ENCODE peak calls at places on chromosomes 11 and 22, in nine cellular contexts. One of them, this sample, is unnamed.

GRCh38 chr22:40635008-40635939 is 1.2 kb downstream of the MRTFA start:
- DNase-seq in EL: peak
- DNase-seq in hypothalamus: peak
- DNase-seq in HT1080: no peak
- DNase-seq in mammary epithelial cell: no peak
- DNase-seq in B cell: no peak
- DNase-seq in fibroblast of mammary gland: no peak
- DNase-seq in activated T-helper 9 cell treated with anti-CD3 and anti-CD28 coated beads, Interleukin-2, amount 50 U/mL, for 16 hours: no peak
- DNase-seq in CD8-positive, alpha-beta memory T cell: no peak
- DNase-seq in this sample: no peak

GRCh38 chr11:30825723-30826122 is 239.6 kb upstream of the MPPED2 start:
- DNase-seq in EL: no peak
- DNase-seq in hypothalamus: no peak
- DNase-seq in HT1080: no peak
- DNase-seq in mammary epithelial cell: no peak
- DNase-seq in B cell: no peak
- DNase-seq in fibroblast of mammary gland: no peak
- DNase-seq in activated T-helper 9 cell treated with anti-CD3 and anti-CD28 coated beads, Interleukin-2, amount 50 U/mL, for 16 hours: no peak
- DNase-seq in CD8-positive, alpha-beta memory T cell: no peak
- DNase-seq in this sample: no peak

GRCh38 chr22:30733081-30733680 is 38.5 kb downstream of the OSBP2 start:
- DNase-seq in EL: peak
- DNase-seq in hypothalamus: no peak
- DNase-seq in HT1080: peak
- DNase-seq in mammary epithelial cell: no peak
- DNase-seq in B cell: no peak
- DNase-seq in fibroblast of mammary gland: peak
- DNase-seq in activated T-helper 9 cell treated with anti-CD3 and anti-CD28 coated beads, Interleukin-2, amount 50 U/mL, for 16 hours: no peak
- DNase-seq in CD8-positive, alpha-beta memory T cell: no peak
- DNase-seq in this sample: peak

GRCh38 chr11:118434553-118435232 is 1.6 kb upstream of the KMT2A start:
- DNase-seq in EL: peak
- DNase-seq in hypothalamus: peak
- DNase-seq in HT1080: peak
- DNase-seq in mammary epithelial cell: peak
- DNase-seq in B cell: peak
- DNase-seq in fibroblast of mammary gland: peak
- DNase-seq in activated T-helper 9 cell treated with anti-CD3 and anti-CD28 coated beads, Interleukin-2, amount 50 U/mL, for 16 hours: peak
- DNase-seq in CD8-positive, alpha-beta memory T cell: no peak
- DNase-seq in this sample: peak

GRCh38 chr11:10742460-10743208 is 8.4 kb upstream of the CTR9 start:
- DNase-seq in EL: peak
- DNase-seq in hypothalamus: no peak
- DNase-seq in HT1080: peak
- DNase-seq in mammary epithelial cell: peak
- DNase-seq in B cell: no peak
- DNase-seq in fibroblast of mammary gland: peak
- DNase-seq in activated T-helper 9 cell treated with anti-CD3 and anti-CD28 coated beads, Interleukin-2, amount 50 U/mL, for 16 hours: no peak
- DNase-seq in CD8-positive, alpha-beta memory T cell: peak
- DNase-seq in this sample: peak

GRCh38 chr11:128302425-128303186 is 284.8 kb downstream of the ETS1 start:
- DNase-seq in EL: no peak
- DNase-seq in hypothalamus: no peak
- DNase-seq in HT1080: no peak
- DNase-seq in mammary epithelial cell: peak
- DNase-seq in B cell: peak
- DNase-seq in fibroblast of mammary gland: no peak
- DNase-seq in activated T-helper 9 cell treated with anti-CD3 and anti-CD28 coated beads, Interleukin-2, amount 50 U/mL, for 16 hours: peak
- DNase-seq in CD8-positive, alpha-beta memory T cell: peak
- DNase-seq in this sample: no peak

GRCh38 chr11:71940561-71941219 is 11.8 kb downstream of the RNF121 start:
- DNase-seq in EL: no peak
- DNase-seq in hypothalamus: no peak
- DNase-seq in HT1080: no peak
- DNase-seq in mammary epithelial cell: no peak
- DNase-seq in B cell: no peak
- DNase-seq in fibroblast of mammary gland: peak
- DNase-seq in activated T-helper 9 cell treated with anti-CD3 and anti-CD28 coated beads, Interleukin-2, amount 50 U/mL, for 16 hours: no peak
- DNase-seq in CD8-positive, alpha-beta memory T cell: no peak
- DNase-seq in this sample: no peak

GRCh38 chr11:44680982-44681597 is 45.7 kb upstream of the TSPAN18 start:
- DNase-seq in EL: peak
- DNase-seq in hypothalamus: no peak
- DNase-seq in HT1080: no peak
- DNase-seq in mammary epithelial cell: peak
- DNase-seq in B cell: no peak
- DNase-seq in fibroblast of mammary gland: no peak
- DNase-seq in activated T-helper 9 cell treated with anti-CD3 and anti-CD28 coated beads, Interleukin-2, amount 50 U/mL, for 16 hours: peak
- DNase-seq in CD8-positive, alpha-beta memory T cell: peak
- DNase-seq in this sample: no peak

GRCh38 chr22:49603016-49603415 is 224.7 kb downstream of the BRD1 start:
- DNase-seq in EL: no peak
- DNase-seq in hypothalamus: no peak
- DNase-seq in HT1080: no peak
- DNase-seq in mammary epithelial cell: no peak
- DNase-seq in B cell: no peak
- DNase-seq in fibroblast of mammary gland: no peak
- DNase-seq in activated T-helper 9 cell treated with anti-CD3 and anti-CD28 coated beads, Interleukin-2, amount 50 U/mL, for 16 hours: no peak
- DNase-seq in CD8-positive, alpha-beta memory T cell: no peak
- DNase-seq in this sample: no peak